ENCODE peak calls at places on chromosomes 7 and 10, in five cellular contexts. E is mammary epithelial cell, U is NT2/D1, A is colonic mucosa, Z is endothelial cell of umbilical vein. Y is an unnamed sample.

GRCh38 chr10:60316029-60316428 is 73.6 kb downstream of the ANK3 start:
- DNase-seq in Z (no peak), E (no peak), A (no peak), U (no peak), Y (no peak)

GRCh38 chr10:43093423-43094090 is 16.7 kb downstream of the RET start:
- DNase-seq in A (no peak), E (peak), Z (no peak), U (no peak), Y (no peak)

GRCh38 chr10:12499066-12499465 is 149.7 kb downstream of the CAMK1D start:
- DNase-seq in Z (no peak), E (no peak), U (peak), A (no peak), Y (no peak)

GRCh38 chr7:100033526-100033925 is 16.0 kb upstream of the ZSCAN21 start:
- DNase-seq in A (no peak), E (no peak), U (no peak), Z (no peak), Y (no peak)

GRCh38 chr7:129530881-129531391 is 28.6 kb downstream of the SMKR1 start:
- DNase-seq in U (no peak), Z (peak), E (peak), A (no peak), Y (no peak)

GRCh38 chr7:96219382-96220130 is 102.3 kb downstream of the SLC25A13 start:
- DNase-seq in A (no peak), E (peak), U (no peak), Z (peak), Y (no peak)

GRCh38 chr10:126082067-126082466 is 185.7 kb downstream of the FANK1 start:
- DNase-seq in A (no peak), U (no peak), E (no peak), Z (no peak), Y (no peak)

GRCh38 chr10:35584946-35585345 is 20.2 kb upstream of the GJD4 start:
- DNase-seq in U (no peak), Z (no peak), E (no peak), A (no peak), Y (no peak)

GRCh38 chr7:133135451-133135850 is 53.6 kb upstream of the CHCHD3 start:
- DNase-seq in Z (no peak), A (no peak), U (no peak), E (peak), Y (no peak)

GRCh38 chr10:83935911-83936310 is 203.4 kb upstream of the GHITM start:
- DNase-seq in U (no peak), A (no peak), E (no peak), Z (no peak), Y (no peak)

GRCh38 chr10:17426263-17426600 is 28.2 kb downstream of the ST8SIA6 start:
- DNase-seq in E (no peak), A (no peak), Z (no peak), U (no peak), Y (no peak)

GRCh38 chr10:6924166-6924565 is 344.1 kb upstream of the PRKCQ start:
- DNase-seq in Z (peak), U (no peak), A (no peak), E (peak), Y (no peak)

GRCh38 chr10:110556993-110557601 is 10.4 kb upstream of the SMC3 start:
- DNase-seq in Z (peak), E (no peak), U (no peak), A (peak), Y (peak)

GRCh38 chr10:8921583-8921982 is 867.1 kb downstream of the GATA3 start:
- DNase-seq in A (no peak), E (no peak), U (no peak), Z (no peak), Y (no peak)

GRCh38 chr7:18958627-18959026 is 158.8 kb downstream of the TWIST1 start:
- DNase-seq in E (peak), Z (no peak), U (no peak), A (no peak), Y (no peak)

GRCh38 chr10:121552746-121553145 is 45.5 kb downstream of the FGFR2 start:
- DNase-seq in E (no peak), U (no peak), Z (no peak), A (no peak), Y (no peak)

GRCh38 chr10:44809652-44810051 is 101.5 kb upstream of the TMEM72 start:
- DNase-seq in E (no peak), Z (no peak), A (no peak), U (peak), Y (no peak)

GRCh38 chr7:77982926-77983550 is 184.5 kb downstream of the PHTF2 start:
- DNase-seq in U (no peak), Z (no peak), E (peak), A (no peak), Y (no peak)

GRCh38 chr7:48285365-48285764 is 114.1 kb downstream of the ABCA13 start:
- DNase-seq in U (no peak), E (peak), A (no peak), Z (no peak), Y (no peak)

GRCh38 chr10:78947733-78948132 is 121.0 kb upstream of the ZMIZ1 start:
- DNase-seq in E (no peak), U (no peak), A (no peak), Z (no peak), Y (no peak)

GRCh38 chr7:138584283-138584682 is 116.9 kb downstream of the SVOPL start:
- DNase-seq in Z (no peak), A (no peak), E (no peak), U (no peak), Y (no peak)

GRCh38 chr7:106717254-106717996 is 56.5 kb upstream of the CCDC71L start:
- DNase-seq in Z (peak), U (no peak), E (no peak), A (no peak), Y (no peak)

GRCh38 chr10:84118395-84119006 is 20.8 kb upstream of the GHITM start:
- DNase-seq in Z (no peak), E (peak), U (no peak), A (no peak), Y (no peak)

GRCh38 chr7:116810267-116811116 is 51.9 kb upstream of the CAPZA2 start:
- DNase-seq in U (no peak), A (no peak), E (no peak), Z (peak), Y (no peak)
- H3K9ac ChIP-seq in U (no peak), A (peak), E (no peak), Z (no peak), Y (no peak)

GRCh38 chr7:102283477-102284189 is 3.0 kb upstream of the SH2B2 start:
- DNase-seq in U (no peak), E (no peak), A (no peak), Z (no peak), Y (no peak)
- H3K9ac ChIP-seq in U (no peak), E (no peak), A (no peak), Z (no peak), Y (no peak)

GRCh38 chr7:135801877-135802276 is 53.3 kb upstream of the FAM180A start:
- DNase-seq in E (no peak), U (no peak), Z (no peak), A (no peak), Y (no peak)

GRCh38 chr7:135801045-135801693 is 52.6 kb upstream of the FAM180A start:
- DNase-seq in U (peak), Z (peak), E (peak), A (peak), Y (peak)

GRCh38 chr7:135799881-135800280 is 51.3 kb upstream of the FAM180A start:
- DNase-seq in U (no peak), Z (no peak), E (no peak), A (no peak), Y (no peak)

GRCh38 chr7:135802697-135803096 is 54.1 kb upstream of the FAM180A start:
- DNase-seq in U (no peak), A (no peak), Z (no peak), E (no peak), Y (no peak)

GRCh38 chr7:135800560-135800959 is 51.9 kb upstream of the FAM180A start:
- DNase-seq in A (no peak), U (no peak), E (no peak), Z (no peak), Y (no peak)
- H3K9ac ChIP-seq in A (no peak), U (no peak), E (no peak), Z (no peak), Y (no peak)

DNA sequence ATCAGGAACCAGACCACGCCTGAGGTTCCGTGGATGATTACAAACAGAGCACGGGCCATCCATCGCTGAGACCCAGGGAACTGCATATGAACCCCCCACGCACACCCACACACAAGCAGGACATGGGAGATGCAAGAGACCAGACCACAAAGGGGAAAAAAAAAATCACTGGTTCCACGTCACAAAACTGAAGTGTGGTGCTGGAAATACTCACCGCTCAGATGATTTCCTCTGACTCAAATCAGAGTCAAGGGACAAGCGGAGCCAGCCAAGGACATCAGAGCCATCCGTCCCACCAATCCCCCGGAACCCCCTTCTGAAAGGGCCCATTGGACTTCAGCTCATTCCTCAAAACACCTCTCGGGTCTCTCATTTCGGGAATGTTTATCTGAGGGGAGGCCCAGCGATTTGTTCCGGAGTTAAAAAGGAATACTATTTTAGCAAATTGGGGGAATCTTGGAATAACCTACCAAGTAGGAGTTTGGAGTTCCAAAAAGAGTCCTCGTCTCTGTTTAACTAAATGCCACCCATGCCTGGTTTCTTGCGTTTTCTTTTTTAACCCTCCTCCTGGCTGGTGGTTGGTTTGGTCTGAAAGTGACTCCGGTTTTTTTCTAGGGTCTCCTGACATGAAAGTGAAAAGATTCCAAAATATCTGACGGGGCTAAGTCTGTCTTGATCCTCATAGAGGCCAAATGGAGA is 15.0 kb downstream of the SNX8 start:
- DNase-seq in A (no peak), U (no peak), E (no peak), Z (peak), Y (no peak)
- H3K9ac ChIP-seq in A (no peak), U (no peak), E (no peak), Z (peak), Y (no peak)

DNA sequence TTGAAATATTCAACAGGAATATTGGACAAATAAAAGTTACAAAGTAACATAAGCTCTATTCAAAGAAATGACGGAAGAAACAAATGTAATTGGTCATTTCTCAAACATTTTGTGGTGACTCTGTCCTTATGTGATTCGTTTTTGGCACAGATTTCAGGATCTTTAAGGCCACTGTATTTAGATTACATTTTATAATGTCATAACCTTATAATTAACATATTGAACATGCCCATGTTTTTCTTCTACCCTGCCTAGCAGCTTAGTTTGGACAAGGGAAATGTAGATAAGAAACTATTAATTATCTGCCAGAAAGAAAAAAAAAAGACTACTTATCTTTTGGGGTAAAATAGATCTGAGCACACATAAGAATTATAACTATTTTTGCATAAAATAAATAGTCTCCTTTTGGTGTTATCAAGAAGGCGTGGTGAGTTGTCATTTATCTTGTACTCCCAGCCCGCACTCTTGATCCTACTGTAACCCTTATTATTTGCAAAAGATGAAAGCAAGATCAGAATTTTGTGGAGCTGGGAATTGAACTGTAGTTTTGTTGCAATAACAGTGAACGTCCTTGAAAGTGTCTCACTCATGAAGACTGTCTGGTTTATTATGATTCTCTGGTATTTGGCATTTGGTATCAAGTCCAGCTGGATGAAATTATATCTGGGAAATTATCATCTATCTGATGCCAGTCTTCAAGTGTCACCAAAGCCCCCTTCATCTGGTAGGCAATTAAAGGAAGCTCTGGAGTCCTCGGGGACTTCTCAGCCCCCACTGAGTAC is 175.6 kb upstream of the INHBA start:
- DNase-seq in U (no peak), A (no peak), Z (no peak), E (no peak), Y (no peak)
- H3K9ac ChIP-seq in U (no peak), A (no peak), Z (no peak), E (no peak), Y (no peak)

DNA sequence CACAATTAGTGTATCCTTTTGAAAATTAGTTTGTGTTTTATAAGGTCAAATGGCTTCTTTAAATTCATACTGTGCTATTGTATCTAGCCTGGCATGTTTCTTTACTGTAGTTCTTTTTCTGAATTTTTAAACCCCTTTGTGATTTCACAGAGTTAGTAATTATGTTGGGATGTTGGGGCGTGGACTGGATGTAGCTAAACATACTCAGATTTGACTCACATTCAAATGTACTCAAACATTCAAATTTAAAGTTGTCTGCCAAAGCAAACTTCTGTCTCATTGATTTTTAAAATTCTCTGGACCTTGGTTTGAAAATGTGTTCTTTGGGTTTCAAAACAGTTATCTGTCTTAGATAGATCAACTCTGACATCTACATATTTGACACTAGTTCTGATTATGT is 7.2 kb upstream of the NRP1 start:
- DNase-seq in Z (peak), U (no peak), A (no peak), E (peak), Y (no peak)
- H3K9ac ChIP-seq in Z (no peak), U (no peak), A (no peak), E (no peak), Y (no peak)

DNA sequence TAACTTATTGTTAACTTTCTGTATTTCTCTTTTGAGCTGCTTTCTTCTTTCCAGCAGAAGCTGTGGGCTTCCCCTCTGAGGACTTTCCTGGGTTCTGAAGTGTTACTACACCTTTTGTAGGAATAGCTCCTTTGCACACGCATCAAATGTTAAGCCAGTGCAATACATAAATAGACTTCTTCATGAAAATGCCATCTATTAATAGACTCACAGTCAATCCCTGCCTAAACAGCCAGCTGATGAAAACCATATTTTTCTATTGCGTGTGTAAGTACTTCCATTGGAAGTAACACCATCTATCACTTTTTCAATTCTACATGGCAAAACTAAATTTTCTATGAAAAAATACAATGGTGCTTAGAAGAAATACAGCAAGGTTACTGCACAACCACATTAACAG is 1.4 kb downstream of the ABCB4 start:
- DNase-seq in E (no peak), Z (no peak), U (no peak), A (no peak), Y (no peak)
- H3K9ac ChIP-seq in E (no peak), Z (no peak), U (no peak), A (no peak), Y (no peak)

GRCh38 chr7:94400022-94400421 is 5.3 kb downstream of the COL1A2 start:
- DNase-seq in U (no peak), A (no peak), E (no peak), Z (no peak), Y (no peak)
- H3K9ac ChIP-seq in U (no peak), A (no peak), E (no peak), Z (no peak), Y (no peak)

DNA sequence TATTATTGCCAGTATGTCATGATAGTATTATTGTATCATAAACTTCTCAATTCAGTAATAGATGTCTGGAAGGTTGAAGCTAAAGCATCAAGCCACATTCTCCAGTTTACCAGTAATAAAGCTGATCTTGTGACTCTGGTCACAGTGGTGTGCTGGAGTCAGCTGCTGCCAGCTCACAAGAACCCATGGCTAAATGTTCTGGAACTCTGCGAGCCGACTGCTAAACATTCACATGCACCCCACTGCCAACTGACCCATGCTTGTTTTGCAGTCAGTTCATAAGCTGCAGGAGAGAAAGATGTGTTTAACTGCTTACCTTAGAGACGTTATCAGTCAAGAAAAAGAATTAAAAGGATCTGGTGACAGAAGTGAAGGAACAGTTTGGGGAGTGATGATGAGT is 5.9 kb upstream of the DNTT start:
- DNase-seq in U (no peak), A (no peak), E (no peak), Z (no peak), Y (no peak)
- H3K9ac ChIP-seq in U (no peak), A (no peak), E (no peak), Z (no peak), Y (no peak)

DNA sequence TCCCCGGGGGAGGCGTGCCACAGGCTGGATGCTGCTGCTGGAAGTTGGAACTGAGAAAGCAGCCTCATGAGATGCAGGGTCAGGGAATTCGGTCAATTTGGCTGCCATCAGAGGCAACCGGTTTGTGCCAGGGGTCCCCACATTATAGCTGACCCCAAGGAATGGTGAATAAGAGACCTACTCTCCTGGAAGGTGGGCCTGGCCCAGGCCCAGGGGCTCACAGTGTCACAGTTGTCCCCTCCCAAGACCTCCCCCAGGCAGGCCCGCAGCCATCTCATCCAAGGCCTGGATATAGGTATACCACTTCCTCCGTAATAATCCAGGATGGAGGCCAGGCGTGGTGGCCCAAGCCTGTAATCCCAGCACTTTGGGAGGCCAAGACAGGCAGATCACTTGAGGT is 114.6 kb downstream of the NPTX2 start:
- DNase-seq in U (no peak), Z (no peak), A (no peak), E (no peak), Y (no peak)
- H3K9ac ChIP-seq in U (no peak), Z (no peak), A (no peak), E (no peak), Y (no peak)